ENCODE peak calls at places on chromosomes 6 and 20, in eight cellular contexts. M is choroid plexus epithelial cell, V is T-helper 2 cell, A is T-helper 1 cell, Z is erythroblast, L is adrenal gland, T is COR-L47, K is T follicular helper cell. R is an unnamed sample.

GRCh38 chr6:104908031-104908430 is 48.3 kb upstream of the HACE1 start:
- DNase-seq in M (no peak), V (no peak), A (no peak), Z (no peak), L (no peak), T (no peak), K (no peak), R (no peak)

GRCh38 chr6:162942860-162943259 is 215.1 kb downstream of the PACRG start:
- DNase-seq in M (peak), V (no peak), A (no peak), Z (no peak), L (no peak), T (no peak), K (no peak), R (no peak)

GRCh38 chr20:31859998-31860380 is 10.3 kb downstream of the DUSP15 start:
- DNase-seq in M (no peak), V (no peak), A (no peak), Z (no peak), L (no peak), T (no peak), K (no peak), R (no peak)

GRCh38 chr6:129750390-129750789 is 40.4 kb upstream of the ARHGAP18 start:
- DNase-seq in M (peak), V (no peak), A (no peak), Z (peak), L (no peak), T (no peak), K (no peak), R (no peak)

GRCh38 chr6:163429858-163430448 is 15.4 kb downstream of the QKI start:
- DNase-seq in M (no peak), V (no peak), A (no peak), Z (no peak), L (no peak), T (no peak), K (no peak), R (no peak)

GRCh38 chr20:4227085-4227821 is 211.9 kb upstream of the RNF24 start:
- DNase-seq in M (peak), V (no peak), A (no peak), Z (peak), L (no peak), T (no peak), K (no peak), R (no peak)

GRCh38 chr6:107493158-107494057 is 3.5 kb downstream of the SOBP start:
- DNase-seq in M (peak), V (no peak), A (no peak), Z (no peak), L (no peak), T (no peak), K (no peak), R (no peak)

GRCh38 chr6:40588480-40588879 is 1.3 kb upstream of the LRFN2 start:
- DNase-seq in M (no peak), V (no peak), A (no peak), Z (no peak), L (no peak), T (no peak), K (no peak), R (no peak)

GRCh38 chr6:11625302-11625701 is 87.8 kb downstream of the TMEM170B start:
- DNase-seq in M (no peak), V (no peak), A (no peak), Z (no peak), L (no peak), T (no peak), K (no peak), R (no peak)

GRCh38 chr6:134870677-134871498 is 79.0 kb downstream of the ALDH8A1 start:
- DNase-seq in M (peak), V (no peak), A (no peak), Z (no peak), L (no peak), T (no peak), K (no peak), R (no peak)

GRCh38 chr6:8064638-8065518 is 689 bp upstream of the BLOC1S5 start:
- DNase-seq in M (no peak), V (no peak), A (no peak), Z (peak), L (no peak), T (no peak), K (no peak), R (no peak)

GRCh38 chr6:119547024-119547423 is 197.5 kb upstream of the MAN1A1 start:
- DNase-seq in M (no peak), V (no peak), A (no peak), Z (no peak), L (no peak), T (no peak), K (no peak), R (no peak)

GRCh38 chr6:106692112-106692822 is 62.9 kb downstream of the QRSL1 start:
- DNase-seq in M (peak), V (no peak), A (no peak), Z (no peak), L (peak), T (no peak), K (no peak), R (no peak)

GRCh38 chr6:125867483-125867935 is 76.7 kb downstream of the NCOA7 start:
- DNase-seq in M (peak), V (no peak), A (no peak), Z (no peak), L (no peak), T (no peak), K (no peak), R (peak)

GRCh38 chr20:49575551-49576060 is 7.7 kb upstream of the PTGIS start:
- DNase-seq in M (no peak), V (no peak), A (no peak), Z (no peak), L (no peak), T (no peak), K (no peak), R (no peak)

GRCh38 chr6:170029416-170030283 is 261.2 kb downstream of the DLL1 start:
- DNase-seq in M (no peak), V (no peak), A (no peak), Z (no peak), L (no peak), T (no peak), K (no peak), R (no peak)

GRCh38 chr6:41373919-41374617 is 38.7 kb downstream of the NCR2 start:
- DNase-seq in M (no peak), V (no peak), A (no peak), Z (no peak), L (no peak), T (no peak), K (no peak), R (no peak)

GRCh38 chr6:84193140-84193708 is 34.2 kb downstream of the CEP162 start:
- DNase-seq in M (peak), V (no peak), A (no peak), Z (no peak), L (no peak), T (no peak), K (no peak), R (no peak)

GRCh38 chr20:45934046-45934586 is 367 bp upstream of the PCIF1 start:
- DNase-seq in M (peak), V (peak), A (peak), Z (peak), L (peak), T (peak), K (no peak), R (peak)

R was measured in NCI-H2227 treated with DMSO at 0.1 percent for 48 hours.